ENCODE peak calls at places on chromosomes 2 and 18, in nine cellular contexts. Z is Peyer's patch; F is BE2C; D is CD8-positive, alpha-beta T cell; N is body of pancreas; J is psoas muscle; U is suprapubic skin; E is adrenal gland; H is ovary. W is an unnamed sample. For H3K4me1, the result is how much of the 10 kb centered on the place peaks cover.

GRCh38 chr2:238929242-238930081 is 81.6 kb downstream of the TWIST2 start:
- DNase-seq in Z (peak), U (peak), F (no peak), E (no peak), N (no peak), D (no peak), J (peak), H (peak), W (no peak)

GRCh38 chr2:152506843-152507242 is 171.9 kb downstream of the FMNL2 start:
- DNase-seq in E (no peak), H (no peak), Z (no peak), N (no peak), J (no peak), U (no peak), D (no peak), F (no peak), W (no peak)

GRCh38 chr18:37553633-37554398 is 11.8 kb downstream of the CELF4 start:
- DNase-seq in Z (no peak), H (no peak), E (no peak), N (no peak), U (no peak), D (no peak), F (no peak), J (no peak), W (no peak)

GRCh38 chr2:1936411-1936980 is 192.2 kb upstream of the PXDN start:
- DNase-seq in J (no peak), D (no peak), E (no peak), N (no peak), H (no peak), F (no peak), U (no peak), Z (no peak), W (no peak)

GRCh38 chr2:237170017-237170416 is 84.3 kb downstream of the COPS8 start:
- DNase-seq in U (no peak), N (no peak), H (no peak), Z (no peak), E (no peak), D (no peak), F (no peak), J (no peak), W (no peak)

GRCh38 chr2:4246364-4247131 is 543.2 kb downstream of the DCDC2C start:
- DNase-seq in E (no peak), D (no peak), Z (no peak), J (no peak), F (no peak), H (no peak), U (no peak), N (no peak), W (no peak)

GRCh38 chr2:75655861-75656260 is 9.3 kb downstream of the MRPL19 start:
- DNase-seq in N (no peak), J (no peak), D (no peak), Z (no peak), H (no peak), E (no peak), F (no peak), U (no peak), W (no peak)

GRCh38 chr18:6482198-6482977 is 67.7 kb upstream of the L3MBTL4 start:
- DNase-seq in Z (peak), H (peak), E (peak), F (peak), U (peak), D (no peak), N (peak), J (peak), W (peak)

GRCh38 chr2:14634885-14635871 is 2.7 kb downstream of the LRATD1 start:
- DNase-seq in N (peak), F (peak), H (peak), D (no peak), U (peak), E (peak), J (peak), Z (peak), W (peak)

GRCh38 chr2:64943387-64944150 is 45.6 kb upstream of the SLC1A4 start:
- DNase-seq in Z (no peak), N (peak), U (peak), H (peak), E (peak), F (no peak), J (peak), D (no peak), W (no peak)

GRCh38 chr2:182952741-182953450 is 85.4 kb downstream of the NCKAP1 start:
- DNase-seq in Z (no peak), D (no peak), E (no peak), J (no peak), U (no peak), F (no peak), N (no peak), H (no peak), W (no peak)

GRCh38 chr2:240426797-240427721 is 8.4 kb upstream of the GPC1 start:
- DNase-seq in D (no peak), U (peak), J (no peak), H (no peak), Z (no peak), F (no peak), N (peak), E (no peak), W (no peak)

GRCh38 chr2:216051350-216051749 is 30.3 kb downstream of the PECR start:
- DNase-seq in F (no peak), Z (no peak), N (no peak), D (no peak), U (no peak), J (no peak), H (no peak), E (no peak), W (no peak)

GRCh38 chr2:239302808-239303557 is 97.8 kb downstream of the HDAC4 start:
- DNase-seq in Z (peak), F (peak), N (peak), H (peak), D (no peak), J (no peak), U (peak), E (peak), W (no peak)

GRCh38 chr2:146777181-146777580 is 1067.6 kb upstream of the ACVR2A start:
- DNase-seq in N (no peak), Z (no peak), E (no peak), F (no peak), D (no peak), J (no peak), H (no peak), U (no peak), W (no peak)

GRCh38 chr2:82528288-82528687 is 1930.8 kb downstream of the SUCLG1 start:
- DNase-seq in D (no peak), E (no peak), U (no peak), J (no peak), F (no peak), N (no peak), Z (no peak), H (no peak), W (no peak)

GRCh38 chr18:60667016-60667415 is 294.4 kb upstream of the MC4R start:
- DNase-seq in U (no peak), Z (no peak), E (no peak), H (no peak), J (no peak), D (no peak), N (no peak), F (no peak), W (no peak)

GRCh38 chr2:69997296-69998184 is 36.1 kb upstream of the ASPRV1 start:
- DNase-seq in D (no peak), N (no peak), H (no peak), E (peak), J (peak), Z (peak), F (no peak), U (peak), W (no peak)

GRCh38 chr2:84314901-84315330 is 144.2 kb downstream of the SUCLG1 start:
- DNase-seq in D (peak), H (no peak), J (peak), U (no peak), N (peak), E (peak), Z (peak), F (peak), W (peak)

GRCh38 chr18:34921811-34922385 is 119.3 kb upstream of the MAPRE2 start:
- DNase-seq in J (no peak), Z (no peak), D (no peak), E (no peak), N (no peak), U (no peak), H (no peak), F (no peak), W (no peak)

GRCh38 chr2:84498150-84498799 is 18.0 kb upstream of the DNAH6 start:
- DNase-seq in Z (no peak), F (no peak), H (no peak), N (no peak), E (no peak), J (no peak), D (no peak), U (no peak), W (no peak)

GRCh38 chr2:240351088-240351741 is 84.2 kb upstream of the GPC1 start:
- DNase-seq in J (no peak), H (no peak), Z (no peak), D (no peak), E (no peak), F (peak), U (no peak), N (no peak), W (no peak)

GRCh38 chr18:45212186-45213039 is 402.9 kb upstream of the SLC14A2 start:
- DNase-seq in J (peak), Z (peak), F (peak), E (peak), D (peak), N (peak), H (peak), U (peak), W (peak)

GRCh38 chr2:178163395-178163794 is 30.9 kb upstream of the OSBPL6 start:
- DNase-seq in H (no peak), F (no peak), N (no peak), U (no peak), D (no peak), E (peak), Z (no peak), J (no peak), W (no peak)

GRCh38 chr2:231199219-231199618 is 788 bp downstream of the ARMC9 start:
- DNase-seq in J (no peak), Z (no peak), U (no peak), F (no peak), E (no peak), D (no peak), N (peak), H (no peak), W (no peak)

GRCh38 chr2:80852079-80852807 is 547.7 kb upstream of the LRRTM1 start:
- DNase-seq in H (no peak), E (no peak), J (no peak), D (no peak), N (no peak), F (no peak), Z (no peak), U (no peak), W (no peak)

GRCh38 chr18:78935406-78935805 is 44.2 kb upstream of the SALL3 start:
- DNase-seq in U (peak), J (no peak), F (no peak), D (no peak), E (no peak), H (no peak), N (no peak), Z (no peak), W (no peak)

GRCh38 chr2:232793271-232793670 is 16.9 kb upstream of the KCNJ13 start:
- DNase-seq in Z (no peak), J (no peak), H (no peak), F (no peak), N (no peak), U (no peak), E (no peak), D (no peak), W (no peak)

GRCh38 chr2:3611611-3612010 is 16.7 kb downstream of the COLEC11 start:
- DNase-seq in Z (peak), N (no peak), E (no peak), J (no peak), H (no peak), D (no peak), F (no peak), U (peak), W (no peak)

GRCh38 chr2:24159708-24160107 is 15.1 kb upstream of the FAM228A start:
- DNase-seq in E (no peak), U (no peak), H (no peak), J (no peak), D (no peak), F (no peak), N (no peak), Z (no peak), W (no peak)

GRCh38 chr18:74476154-74476553 is 19.0 kb upstream of the DIPK1C start:
- DNase-seq in U (no peak), H (no peak), Z (no peak), F (peak), E (no peak), J (peak), N (no peak), D (no peak), W (no peak)

GRCh38 chr2:148416248-148416647 is 228.3 kb upstream of the EPC2 start:
- DNase-seq in H (no peak), E (no peak), D (no peak), Z (no peak), U (no peak), J (no peak), F (no peak), N (no peak), W (no peak)

GRCh38 chr2:144464730-144465129 is 55.2 kb downstream of the ZEB2 start:
- DNase-seq in Z (no peak), U (no peak), D (no peak), F (no peak), H (no peak), J (no peak), N (no peak), E (no peak), W (no peak)

GRCh38 chr2:137493261-137493660 is 471.0 kb upstream of the HNMT start:
- DNase-seq in D (no peak), N (no peak), U (no peak), Z (no peak), E (no peak), F (no peak), J (no peak), H (no peak), W (no peak)

GRCh38 chr2:104867351-104868080 is 13.6 kb downstream of the POU3F3 start:
- DNase-seq in E (no peak), U (no peak), D (no peak), N (no peak), H (no peak), Z (no peak), J (no peak), F (no peak), W (no peak)

GRCh38 chr2:163667064-163667887 is 68.5 kb downstream of the FIGN start:
- DNase-seq in J (no peak), Z (no peak), H (no peak), D (no peak), N (no peak), F (no peak), E (peak), U (no peak), W (no peak)

GRCh38 chr2:240297553-240298315 is 137.7 kb upstream of the GPC1 start:
- DNase-seq in J (no peak), E (no peak), Z (no peak), D (no peak), N (no peak), U (no peak), F (no peak), H (no peak), W (no peak)

GRCh38 chr2:135030826-135031225 is 16.4 kb downstream of the MAP3K19 start:
- DNase-seq in D (no peak), Z (no peak), F (no peak), U (no peak), N (peak), J (no peak), E (no peak), H (no peak), W (no peak)

GRCh38 chr18:42814618-42815017 is 300.9 kb downstream of the RIT2 start:
- DNase-seq in F (no peak), Z (no peak), E (no peak), H (no peak), N (no peak), D (no peak), J (no peak), U (no peak), W (no peak)

GRCh38 chr2:37655442-37655841 is 16.0 kb downstream of the CDC42EP3 start:
- DNase-seq in H (no peak), F (peak), N (no peak), J (no peak), Z (no peak), E (no peak), D (no peak), U (no peak), W (no peak)
- H3K4me1 ChIP-seq in H (under half), F (half or more), N (under half), J (half or more), Z (under half), E (under half), D (half or more), U (under half), W (half or more)

GRCh38 chr2:42129947-42130346 is 39.2 kb upstream of the EML4 start:
- DNase-seq in Z (no peak), J (no peak), D (no peak), E (no peak), F (no peak), N (no peak), H (no peak), U (no peak), W (no peak)
- H3K4me1 ChIP-seq in Z (under half), J (under half), D (half or more), E (under half), F (under half), N (under half), H (under half), U (half or more), W (under half)

GRCh38 chr2:127086800-127087737 is 19.9 kb downstream of the BIN1 start:
- DNase-seq in H (peak), J (peak), D (no peak), N (peak), Z (peak), F (peak), E (peak), U (no peak), W (peak)
- H3K4me1 ChIP-seq in H (under half), J (half or more), D (half or more), N (under half), Z (under half), F (under half), E (half or more), U (half or more), W (under half)

GRCh38 chr2:205546417-205546816 is 135.9 kb upstream of the NRP2 start:
- DNase-seq in F (no peak), Z (no peak), D (no peak), J (no peak), U (no peak), N (no peak), H (no peak), E (no peak), W (no peak)
- H3K4me1 ChIP-seq in F (under half), Z (under half), D (under half), J (under half), U (under half), N (under half), H (under half), E (under half), W (under half)

GRCh38 chr18:11955299-11956029 is 25.8 kb upstream of the IMPA2 start:
- DNase-seq in U (no peak), J (peak), Z (no peak), D (no peak), N (peak), F (no peak), E (peak), H (no peak), W (peak)
- H3K4me1 ChIP-seq in U (under half), J (under half), Z (under half), D (under half), N (under half), F (under half), E (under half), H (under half), W (under half)